ENCODE peak calls at places on chromosomes 11 and 22, in six cellular contexts. F, D, M, J, P and T are unnamed samples.

GRCh38 chr11:64892411-64892831 is 14.0 kb upstream of the EHD1 start:
- DNase-seq in M (no peak), F (no peak), D (no peak), P (no peak), J (no peak), T (no peak)

GRCh38 chr22:46464296-46464695 is 73.1 kb downstream of the CELSR1 start:
- DNase-seq in M (no peak), J (no peak), F (no peak), D (no peak), P (no peak), T (no peak)

GRCh38 chr11:1377231-1377780 is 12.4 kb upstream of the BRSK2 start:
- DNase-seq in M (no peak), F (no peak), P (no peak), D (no peak), J (no peak), T (no peak)

GRCh38 chr11:47358731-47359051 is 6.2 kb upstream of the MYBPC3 start:
- DNase-seq in D (no peak), P (no peak), M (no peak), F (no peak), J (no peak), T (no peak)

GRCh38 chr22:47572443-47572842 is 810.0 kb downstream of the TBC1D22A start:
- DNase-seq in F (no peak), P (no peak), J (no peak), D (no peak), M (no peak), T (no peak)

GRCh38 chr11:3888876-3889275 is 33.4 kb downstream of the STIM1 start:
- DNase-seq in M (no peak), F (no peak), P (no peak), D (no peak), J (no peak), T (no peak)

GRCh38 chr11:3043315-3043871 is 13.8 kb downstream of the CARS1 start:
- DNase-seq in P (peak), J (no peak), D (no peak), F (no peak), M (no peak), T (no peak)

GRCh38 chr22:49999901-50000586 is 12.5 kb downstream of the IL17REL start:
- DNase-seq in M (no peak), F (no peak), P (peak), J (no peak), D (no peak), T (no peak)

GRCh38 chr11:95066721-95067041 is at the start of gene SRSF8:
- DNase-seq in J (no peak), D (no peak), F (no peak), M (no peak), P (no peak), T (no peak)

GRCh38 chr11:61056566-61056965 is 45.7 kb upstream of the CD5 start:
- DNase-seq in M (peak), J (no peak), P (no peak), F (no peak), D (no peak), T (no peak)

GRCh38 chr11:116871248-116871647 is 33.8 kb upstream of the APOA1 start:
- DNase-seq in D (peak), P (peak), F (no peak), M (no peak), J (no peak), T (no peak)

GRCh38 chr11:8987446-8987845 is 16.4 kb downstream of the NRIP3 start:
- DNase-seq in D (no peak), F (no peak), P (no peak), M (no peak), J (no peak), T (no peak)

GRCh38 chr11:68142028-68142412 is 20.8 kb upstream of the CHKA start:
- DNase-seq in P (no peak), F (no peak), D (no peak), M (no peak), J (no peak), T (no peak)

GRCh38 chr11:94868468-94868867 is 100.3 kb downstream of the AMOTL1 start:
- DNase-seq in M (peak), F (no peak), P (no peak), D (no peak), J (no peak), T (no peak)

GRCh38 chr11:45333506-45333971 is 47.4 kb upstream of the SYT13 start:
- DNase-seq in D (peak), F (no peak), J (no peak), M (peak), P (peak), T (no peak)

GRCh38 chr11:67372993-67373915 is at the start of gene CLCF1:
- DNase-seq in P (peak), D (peak), J (no peak), F (peak), M (peak), T (peak)

GRCh38 chr11:68008381-68009337 is 1.5 kb upstream of the ALDH3B1 start:
- DNase-seq in J (no peak), D (no peak), M (no peak), P (no peak), F (no peak), T (no peak)

GRCh38 chr11:120512727-120513435 is 1.3 kb downstream of the GRIK4 start:
- DNase-seq in D (no peak), F (no peak), M (no peak), J (no peak), P (no peak), T (no peak)

GRCh38 chr11:91947215-91947614 is 277.4 kb upstream of the FAT3 start:
- DNase-seq in J (no peak), F (no peak), D (peak), P (peak), M (no peak), T (no peak)

GRCh38 chr22:48496987-48497650 is 1330.6 kb downstream of the BRD1 start:
- DNase-seq in F (no peak), J (no peak), M (peak), D (no peak), P (no peak), T (no peak)

GRCh38 chr11:116422976-116423375 is 349.8 kb downstream of the BUD13 start:
- DNase-seq in P (no peak), M (peak), J (peak), F (no peak), D (no peak), T (no peak)

GRCh38 chr11:7673724-7674434 is 579 bp upstream of the CYB5R2 start:
- DNase-seq in D (no peak), F (peak), P (peak), J (no peak), M (peak), T (peak)

GRCh38 chr11:115886111-115886733 is 382.0 kb upstream of the CADM1 start:
- DNase-seq in D (no peak), M (peak), F (no peak), J (no peak), P (no peak), T (no peak)

GRCh38 chr11:15493921-15494630 is 379.4 kb downstream of the INSC start:
- DNase-seq in F (no peak), J (no peak), P (peak), D (no peak), M (no peak), T (no peak)

GRCh38 chr11:110571286-110571685 is 141.0 kb downstream of the ARHGAP20 start:
- DNase-seq in D (no peak), P (no peak), M (no peak), F (no peak), J (no peak), T (no peak)

GRCh38 chr11:12291313-12291712 is 86.1 kb upstream of the PARVA start:
- DNase-seq in D (no peak), F (no peak), J (no peak), M (no peak), P (no peak), T (no peak)

GRCh38 chr11:133228406-133229330 is 303.6 kb downstream of the OPCML start:
- DNase-seq in F (no peak), M (peak), J (peak), D (no peak), P (no peak), T (peak)

GRCh38 chr22:22684605-22685561 is 40.5 kb downstream of the GGTLC2 start:
- DNase-seq in J (no peak), F (no peak), D (peak), M (peak), P (peak), T (no peak)

GRCh38 chr11:104891135-104891534 is 7.1 kb downstream of the CASP12 start:
- DNase-seq in F (no peak), J (no peak), M (no peak), D (peak), P (peak), T (no peak)

GRCh38 chr11:45097721-45098493 is 48.5 kb upstream of the PRDM11 start:
- DNase-seq in D (peak), M (peak), P (peak), J (no peak), F (no peak), T (peak)

GRCh38 chr11:69915151-69915500 is 95.9 kb upstream of the FGF3 start:
- DNase-seq in J (no peak), F (no peak), P (no peak), M (no peak), D (peak), T (no peak)

GRCh38 chr11:61577383-61578118 is 3.3 kb downstream of the SYT7 start:
- DNase-seq in F (peak), J (no peak), D (no peak), M (peak), P (no peak), T (no peak)

DNA sequence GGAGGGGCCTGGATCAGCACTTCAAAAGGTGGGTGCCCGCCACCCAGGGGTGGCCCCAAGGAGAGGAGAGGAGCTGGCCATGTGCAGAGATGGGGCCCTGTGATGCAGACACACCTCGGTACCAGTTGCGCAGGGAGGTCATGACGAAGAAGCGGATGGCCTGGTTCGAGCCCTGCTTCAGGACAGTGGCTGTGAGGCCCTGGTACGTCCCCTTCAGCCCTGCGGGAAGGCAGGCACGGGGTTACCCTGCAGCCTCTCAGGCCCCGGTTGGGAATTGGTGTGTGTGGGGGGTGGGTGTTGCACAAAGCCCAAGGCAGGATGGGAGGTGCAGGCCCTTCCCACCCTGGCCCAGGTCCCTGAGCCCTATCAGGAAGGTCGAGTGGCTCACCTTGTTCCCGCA is 1.8 kb downstream of the SLC25A1 start:
- DNase-seq in D (no peak), F (no peak), P (no peak), J (no peak), M (no peak), T (no peak)
- H3K4me3 ChIP-seq in D (no peak), F (peak), P (peak), J (no peak), M (no peak), T (peak)

GRCh38 chr22:44146088-44146861 is 34.5 kb upstream of the PARVG start:
- DNase-seq in F (no peak), D (no peak), P (no peak), M (peak), J (no peak), T (no peak)
- H3K23ac ChIP-seq in F (peak), D (no peak), P (no peak), M (peak), J (peak), T (peak)

GRCh38 chr11:121929581-121929980 is 186.4 kb downstream of the BLID start:
- DNase-seq in J (no peak), M (peak), P (peak), F (no peak), D (peak), T (peak)
- H3K4me3 ChIP-seq in J (peak), M (peak), P (peak), F (no peak), D (peak), T (peak)

GRCh38 chr11:62854825-62855570 is 15.6 kb upstream of the WDR74 start:
- DNase-seq in J (no peak), D (no peak), F (no peak), P (no peak), M (no peak), T (no peak)
- H3K23ac ChIP-seq in J (no peak), D (peak), F (no peak), P (peak), M (no peak), T (no peak)

GRCh38 chr11:118286545-118286944 is 18.0 kb upstream of the CD3E start:
- DNase-seq in F (no peak), D (no peak), M (no peak), P (no peak), J (no peak), T (no peak)
- H3K4me3 ChIP-seq in F (no peak), D (no peak), M (no peak), P (no peak), J (no peak), T (no peak)